ENCODE peak calls at places on chromosomes 7 and 10, in five cellular contexts. U is HEK293T, O is H1, Q is HepG2, A is GM12878. H is an unnamed sample.

GRCh38 chr10:30300728-30301127 is 48.4 kb downstream of the MTPAP start:
- DNase-seq in Q (no peak), A (no peak), U (no peak), O (no peak), H (no peak)

GRCh38 chr7:22356855-22357310 is at the start of gene RAPGEF5:
- DNase-seq in U (peak), Q (no peak), O (peak), A (no peak), H (no peak)

GRCh38 chr7:158276414-158277218 is 311.0 kb downstream of the PTPRN2 start:
- DNase-seq in U (no peak), A (no peak), Q (no peak), O (no peak), H (no peak)

GRCh38 chr10:8817303-8817702 is 762.8 kb downstream of the GATA3 start:
- DNase-seq in O (no peak), Q (no peak), A (no peak), U (no peak), H (no peak)

GRCh38 chr7:44805950-44806349 is 9.5 kb downstream of the PPIA start:
- DNase-seq in U (no peak), O (no peak), A (no peak), Q (no peak), H (no peak)

GRCh38 chr10:122373108-122373507 is 1.4 kb upstream of the PLEKHA1 start:
- DNase-seq in Q (peak), O (no peak), U (no peak), A (no peak), H (no peak)

GRCh38 chr7:115094163-115094562 is 172.3 kb downstream of the MDFIC start:
- DNase-seq in O (no peak), Q (no peak), A (no peak), U (no peak), H (no peak)

GRCh38 chr10:79412516-79412915 is 32.9 kb downstream of the ZCCHC24 start:
- DNase-seq in U (no peak), O (no peak), Q (no peak), A (no peak), H (no peak)

GRCh38 chr10:102068216-102068615 is 3.1 kb downstream of the HPS6 start:
- DNase-seq in Q (no peak), A (no peak), U (no peak), O (no peak), H (no peak)

GRCh38 chr10:46301056-46301645 is 14.4 kb downstream of the ANTXRL start:
- DNase-seq in O (peak), Q (no peak), A (no peak), U (no peak), H (no peak)

GRCh38 chr10:58081353-58081752 is 186.3 kb downstream of the IPMK start:
- DNase-seq in U (no peak), O (no peak), Q (no peak), A (no peak), H (no peak)

GRCh38 chr10:124711145-124711544 is 33.0 kb downstream of the FAM53B start:
- DNase-seq in O (no peak), A (no peak), U (no peak), Q (no peak), H (no peak)

GRCh38 chr10:26824015-26824690 is 36.6 kb downstream of the ABI1 start:
- DNase-seq in O (no peak), Q (no peak), U (no peak), A (no peak), H (no peak)

GRCh38 chr7:147803625-147804024 is 786.9 kb upstream of the C7orf33 start:
- DNase-seq in Q (no peak), A (no peak), U (peak), O (no peak), H (peak)

GRCh38 chr7:15399446-15399845 is 162.4 kb downstream of the AGMO start:
- DNase-seq in U (no peak), O (no peak), Q (no peak), A (no peak), H (no peak)

GRCh38 chr7:55871932-55872485 is 9.5 kb upstream of the SEPTIN14 start:
- DNase-seq in A (no peak), Q (no peak), U (no peak), O (no peak), H (no peak)

GRCh38 chr10:30111340-30111980 is 52.1 kb upstream of the JCAD start:
- DNase-seq in U (no peak), A (no peak), Q (no peak), O (no peak), H (no peak)

GRCh38 chr10:49055231-49055850 is 60.0 kb downstream of the VSTM4 start:
- DNase-seq in U (no peak), O (no peak), A (no peak), Q (no peak), H (no peak)

DNA sequence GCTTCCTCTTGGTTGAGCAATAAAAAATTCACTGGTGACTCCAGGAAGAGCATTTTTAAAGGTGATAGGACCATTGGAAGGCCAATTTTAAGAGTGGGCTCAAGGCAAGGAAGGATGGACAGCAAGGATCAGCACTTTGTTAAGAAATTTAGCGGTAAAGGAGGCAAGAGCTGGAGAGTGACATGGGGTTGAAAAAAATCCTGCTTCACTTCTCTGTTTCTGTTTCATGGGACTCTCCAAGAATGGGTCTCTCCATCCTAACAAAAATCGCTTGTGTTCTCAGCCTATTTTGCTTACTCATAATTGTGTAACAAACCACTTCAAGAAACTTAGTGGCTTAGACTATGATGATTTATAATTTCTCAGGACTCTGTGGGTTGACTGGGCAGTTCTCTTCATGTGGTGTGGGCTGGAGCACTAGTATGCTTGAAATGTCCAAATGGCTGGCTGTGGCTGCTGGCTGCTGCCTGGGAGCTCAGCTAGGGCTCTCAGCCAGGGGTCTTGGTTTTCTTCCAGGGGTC is 59.8 kb upstream of the ZNRF2 start:
- DNase-seq in O (no peak), U (no peak), Q (no peak), A (peak), H (no peak)
- TF ChIP-seq SUZ12 in O (no peak), U (no peak), Q (no peak), A (no peak), H (no peak)

GRCh38 chr10:71038921-71039320 is 150.6 kb upstream of the PCBD1 start:
- DNase-seq in A (no peak), Q (no peak), U (no peak), O (no peak), H (no peak)

GRCh38 chr10:71039551-71039950 is 151.2 kb upstream of the PCBD1 start:
- DNase-seq in U (no peak), Q (no peak), A (no peak), O (no peak), H (no peak)

GRCh38 chr10:71042699-71043098 is 154.3 kb upstream of the PCBD1 start:
- DNase-seq in Q (no peak), A (no peak), U (no peak), O (no peak), H (no peak)

GRCh38 chr10:71040326-71040725 is 152.0 kb upstream of the PCBD1 start:
- DNase-seq in O (no peak), U (no peak), A (no peak), Q (no peak), H (no peak)

GRCh38 chr10:71040890-71041590 is 152.7 kb upstream of the PCBD1 start:
- DNase-seq in A (no peak), O (no peak), Q (no peak), U (no peak), H (no peak)
- TF ChIP-seq SUZ12 in A (no peak), O (no peak), Q (no peak), U (no peak), H (no peak)

GRCh38 chr7:123649956-123650355 is 5.7 kb upstream of the LMOD2 start:
- DNase-seq in A (no peak), Q (no peak), O (no peak), U (no peak), H (no peak)
- TF ChIP-seq SUZ12 in A (no peak), Q (no peak), O (no peak), U (no peak), H (no peak)

GRCh38 chr7:29422829-29423228 is 140.8 kb upstream of the PRR15 start:
- DNase-seq in O (no peak), U (no peak), A (no peak), Q (no peak), H (no peak)

GRCh38 chr7:29426587-29426986 is 137.0 kb upstream of the PRR15 start:
- DNase-seq in U (no peak), A (no peak), O (no peak), Q (no peak), H (no peak)

GRCh38 chr7:29421010-29421956 is 142.4 kb upstream of the PRR15 start:
- DNase-seq in O (no peak), Q (no peak), A (no peak), U (no peak), H (no peak)

GRCh38 chr7:29424295-29424983 is 139.2 kb upstream of the PRR15 start:
- DNase-seq in U (no peak), A (no peak), O (no peak), Q (no peak), H (no peak)

GRCh38 chr7:29424984-29425309 is 138.7 kb upstream of the PRR15 start:
- DNase-seq in O (no peak), Q (no peak), A (no peak), U (no peak), H (no peak)
- TF ChIP-seq SUZ12 in O (no peak), Q (no peak), A (no peak), U (no peak), H (no peak)